ENCODE peak calls at places on chromosome 10, in five cellular contexts. R is A549, M is HCT116, H is stomach, Z is GM12891. J is an unnamed sample.

GRCh38 chr10:77967611-77968022 is 41.1 kb upstream of the DLG5 start:
- DNase-seq in H (no peak), M (no peak), Z (no peak), R (no peak), J (no peak)

GRCh38 chr10:97138777-97139317 is 46.9 kb downstream of the SLIT1 start:
- DNase-seq in Z (no peak), H (no peak), R (no peak), M (no peak), J (no peak)

GRCh38 chr10:22325272-22325947 is 4.5 kb downstream of the BMI1 start:
- DNase-seq in H (peak; percentile 76), R (peak; percentile 87), Z (peak; percentile 70), M (no peak), J (peak; percentile 93)

GRCh38 chr10:83476211-83476610 is 663.1 kb upstream of the GHITM start:
- DNase-seq in H (no peak), Z (no peak), M (no peak), R (no peak), J (no peak)

GRCh38 chr10:49592726-49593563 is 17.2 kb upstream of the SLC18A3 start:
- DNase-seq in R (peak; percentile 79), H (peak; percentile 56), M (peak; percentile 42), Z (no peak), J (peak; percentile 77)

GRCh38 chr10:127440371-127440770 is 108.7 kb upstream of the NPS start:
- DNase-seq in M (no peak), Z (no peak), H (no peak), R (no peak), J (no peak)

GRCh38 chr10:52004342-52004949 is 305.1 kb upstream of the CSTF2T start:
- DNase-seq in M (peak; percentile 22), Z (peak; percentile 9), H (no peak), R (peak; percentile 38), J (peak; percentile 19)

GRCh38 chr10:17123961-17124360 is 5.7 kb downstream of the CUBN start:
- DNase-seq in H (no peak), M (no peak), R (no peak), Z (no peak), J (no peak)

GRCh38 chr10:130074639-130075038 is 36.0 kb downstream of the C10orf143 start:
- DNase-seq in H (no peak), M (no peak), R (no peak), Z (no peak), J (no peak)

GRCh38 chr10:122292376-122292775 is 21.3 kb downstream of the BTBD16 start:
- DNase-seq in Z (no peak), H (peak; percentile 17), M (no peak), R (no peak), J (no peak)

GRCh38 chr10:89352039-89352597 is 24.3 kb downstream of the IFIT3 start:
- DNase-seq in Z (no peak), H (peak; percentile 63), M (peak; percentile 24), R (peak; percentile 62), J (peak; percentile 41)

GRCh38 chr10:102744374-102745051 is 765 bp downstream of the WBP1L start:
- DNase-seq in Z (no peak), H (peak; percentile 31), R (no peak), M (no peak), J (no peak)

GRCh38 chr10:102675151-102675886 is 31.0 kb downstream of the TRIM8 start:
- DNase-seq in H (no peak), Z (no peak), M (no peak), R (no peak), J (no peak)

GRCh38 chr10:74977913-74978847 is 133.3 kb upstream of the SAMD8 start:
- DNase-seq in Z (no peak), M (no peak), R (no peak), H (no peak), J (no peak)
- TF ChIP-seq POLR2A in Z (no peak), M (no peak), R (no peak), H (no peak), J (no peak)

DNA sequence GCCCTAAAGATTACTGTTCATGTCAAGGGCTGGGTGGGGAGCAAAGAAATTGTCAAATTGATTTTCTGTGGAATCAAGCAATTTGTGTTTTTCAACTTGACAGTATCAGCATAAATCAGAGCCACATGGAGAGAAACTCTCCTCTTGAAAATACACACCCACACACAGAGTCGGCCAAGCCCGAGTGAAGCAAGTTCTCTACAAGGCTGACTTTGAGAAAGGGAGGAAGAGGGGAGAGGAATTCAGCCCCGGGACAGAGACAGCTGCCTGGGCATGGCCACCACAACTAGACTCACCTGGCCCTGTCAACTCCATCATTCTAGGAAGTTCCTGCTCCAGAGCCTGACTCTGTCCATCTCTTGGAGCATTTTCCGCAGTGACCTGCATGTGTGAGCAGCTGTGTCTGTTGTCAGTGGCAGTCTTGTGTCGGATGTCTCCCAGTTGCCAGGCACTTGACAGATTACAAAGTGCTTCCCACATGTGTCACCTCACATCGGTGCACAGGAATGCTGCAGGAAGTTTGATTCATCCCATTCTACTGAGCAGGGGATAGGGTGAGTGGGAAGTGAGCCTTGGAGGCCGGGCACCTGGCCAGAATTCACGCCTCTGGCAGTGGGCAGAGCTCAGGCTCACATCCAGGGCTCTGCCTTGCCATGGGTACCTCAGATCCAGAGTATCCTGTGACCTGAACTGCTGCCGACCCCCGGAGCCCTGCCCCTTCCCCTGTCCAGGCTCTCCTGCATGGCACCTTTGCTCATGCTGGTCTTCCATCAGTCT is 37.9 kb downstream of the ADAM12 start:
- DNase-seq in M (peak; percentile 8), H (no peak), R (peak; percentile 7), Z (no peak), J (peak; percentile 53)
- TF ChIP-seq POLR2A in M (no peak), H (no peak), R (no peak), Z (no peak), J (no peak)

GRCh38 chr10:23980054-23980453 is 228.9 kb upstream of the KIAA1217 start:
- DNase-seq in M (no peak), H (no peak), Z (no peak), R (no peak), J (no peak)

GRCh38 chr10:23976285-23976684 is 232.7 kb upstream of the KIAA1217 start:
- DNase-seq in Z (no peak), R (no peak), M (no peak), H (no peak), J (no peak)

GRCh38 chr10:23974886-23975830 is 233.8 kb upstream of the KIAA1217 start:
- DNase-seq in M (no peak), H (no peak), R (no peak), Z (no peak), J (no peak)
- TF ChIP-seq POLR2A in M (no peak), H (no peak), R (no peak), Z (no peak), J (no peak)

GRCh38 chr10:69318087-69318996 is 40.0 kb downstream of the HK1 start:
- DNase-seq in H (peak; percentile 93), Z (peak; percentile 96), R (peak; percentile 97), M (peak; percentile 59), J (peak; percentile 96)
- TF ChIP-seq POLR2A in H (peak; percentile 46), Z (no peak), R (peak; percentile 36), M (no peak), J (peak; percentile 80)

GRCh38 chr10:86391236-86391840 is 24.7 kb upstream of the GRID1 start:
- DNase-seq in Z (no peak), M (no peak), R (no peak), H (no peak), J (no peak)
- TF ChIP-seq POLR2A in Z (no peak), M (no peak), R (no peak), H (no peak), J (no peak)

GRCh38 chr10:119207367-119207668 is at the start of gene GRK5:
- DNase-seq in Z (peak; percentile 94), H (peak; percentile 96), R (peak; percentile 96), M (peak; percentile 93), J (peak; percentile 94)
- TF ChIP-seq POLR2A in Z (no peak), H (no peak), R (peak; percentile 69), M (peak; percentile 36), J (peak; percentile 82)

DNA sequence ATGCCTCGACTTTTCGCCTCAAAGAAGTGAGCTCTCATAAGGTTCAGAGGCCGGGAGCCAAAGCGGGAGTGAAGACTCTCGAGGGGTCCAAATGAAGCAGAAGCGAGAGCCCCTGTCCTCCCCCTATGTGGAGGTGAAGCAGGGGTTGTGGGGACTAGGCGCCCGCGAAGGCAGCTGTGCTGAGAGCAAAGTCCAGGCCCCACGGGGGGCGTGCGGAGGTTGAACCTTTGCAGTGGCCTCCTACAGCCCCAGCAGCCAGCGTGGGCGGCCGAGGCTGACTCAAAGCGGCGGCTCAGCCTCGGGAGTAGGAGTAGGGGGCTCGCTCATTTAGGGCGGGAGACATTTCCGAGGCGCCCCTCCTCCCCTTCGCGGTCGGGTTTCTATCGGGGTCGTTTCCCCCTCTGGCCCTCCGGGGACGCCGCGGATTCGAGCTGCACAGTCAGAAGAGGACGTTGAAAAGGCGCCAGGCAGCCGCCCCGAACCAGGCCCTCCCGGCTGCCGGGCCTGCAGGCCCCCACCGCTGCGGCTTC is 548 bp upstream of the ADD3 start:
- DNase-seq in Z (peak; percentile 35), H (no peak), M (no peak), R (peak; percentile 35), J (peak; percentile 35)
- TF ChIP-seq POLR2A in Z (no peak), H (no peak), M (no peak), R (no peak), J (peak; percentile 28)